ENCODE peak calls at places on chromosomes 11 and 22, in seven cellular contexts. C is progenitor cell of endocrine pancreas, G is choroid plexus epithelial cell, Y is Peyer's patch, B is spleen, J is WTC11, H is heart left ventricle. O is an unnamed sample.

GRCh38 chr22:26756675-26757293 is 99.4 kb downstream of the MIAT start:
- DNase-seq in C (peak; percentile 48), G (peak; percentile 48), Y (peak; percentile 64), B (peak; percentile 75), J (peak; percentile 73), H (peak; percentile 75), O (peak; percentile 61)

GRCh38 chr11:28713850-28714249 is 605.7 kb downstream of the METTL15 start:
- DNase-seq in C (no peak), G (no peak), Y (no peak), B (no peak), J (no peak), H (no peak), O (no peak)

GRCh38 chr11:10019906-10020682 is 273.9 kb downstream of the SBF2 start:
- DNase-seq in C (no peak), G (no peak), Y (no peak), B (no peak), J (no peak), H (peak; percentile 32), O (no peak)

GRCh38 chr11:113859665-113860064 is 15.7 kb downstream of the USP28 start:
- DNase-seq in C (no peak), G (peak; percentile 14), Y (no peak), B (no peak), J (no peak), H (no peak), O (no peak)

GRCh38 chr22:37790234-37790633 is 17.5 kb upstream of the GCAT start:
- DNase-seq in C (no peak), G (no peak), Y (no peak), B (no peak), J (no peak), H (no peak), O (no peak)

GRCh38 chr11:118569670-118570069 is 2.5 kb upstream of the ARCN1 start:
- DNase-seq in C (no peak), G (no peak), Y (no peak), B (no peak), J (no peak), H (no peak), O (no peak)

GRCh38 chr11:100297516-100297915 is 389.6 kb upstream of the ARHGAP42 start:
- DNase-seq in C (no peak), G (peak; percentile 24), Y (no peak), B (no peak), J (no peak), H (no peak), O (no peak)

GRCh38 chr11:108854366-108854765 is 189.5 kb downstream of the DDX10 start:
- DNase-seq in C (no peak), G (peak; percentile 57), Y (no peak), B (no peak), J (no peak), H (no peak), O (no peak)

GRCh38 chr11:1628506-1629325 is 859 bp upstream of the KRTAP5-5 start:
- DNase-seq in C (peak; percentile 65), G (peak; percentile 39), Y (peak; percentile 75), B (peak; percentile 88), J (peak; percentile 80), H (peak; percentile 61), O (peak; percentile 61)

GRCh38 chr11:106288057-106288456 is 210.6 kb downstream of the AASDHPPT start:
- DNase-seq in C (no peak), G (no peak), Y (no peak), B (no peak), J (no peak), H (no peak), O (no peak)

GRCh38 chr11:119942583-119943338 is 195.2 kb downstream of the TRIM29 start:
- DNase-seq in C (no peak), G (peak; percentile 9), Y (no peak), B (no peak), J (no peak), H (no peak), O (no peak)

GRCh38 chr11:10770626-10771254 is 19.7 kb downstream of the CTR9 start:
- DNase-seq in C (peak; percentile 21), G (peak; percentile 72), Y (no peak), B (no peak), J (peak; percentile 61), H (peak; percentile 58), O (no peak)

GRCh38 chr22:35044607-35045390 is 21.2 kb upstream of the ISX start:
- DNase-seq in C (no peak), G (no peak), Y (no peak), B (no peak), J (no peak), H (no peak), O (no peak)

GRCh38 chr11:96306933-96307747 is 35.9 kb downstream of the MAML2 start:
- DNase-seq in C (no peak), G (peak; percentile 99), Y (no peak), B (no peak), J (no peak), H (peak; percentile 88), O (no peak)

GRCh38 chr11:105244157-105244820 is 104.7 kb upstream of the CARD18 start:
- DNase-seq in C (no peak), G (peak; percentile 97), Y (no peak), B (no peak), J (no peak), H (peak; percentile 51), O (no peak)

GRCh38 chr11:69893631-69894030 is 74.4 kb upstream of the FGF3 start:
- DNase-seq in C (no peak), G (no peak), Y (peak; percentile 34), B (peak; percentile 46), J (peak; percentile 5), H (peak; percentile 14), O (no peak)

GRCh38 chr22:49216579-49216978 is 611.1 kb downstream of the BRD1 start:
- DNase-seq in C (peak; percentile 4), G (no peak), Y (peak; percentile 19), B (no peak), J (peak; percentile 5), H (no peak), O (no peak)

GRCh38 chr22:17638182-17638431 is 450 bp upstream of the BCL2L13 start:
- DNase-seq in C (no peak), G (no peak), Y (no peak), B (peak; percentile 75), J (no peak), H (no peak), O (no peak)

GRCh38 chr11:100789500-100789899 is 102.4 kb downstream of the ARHGAP42 start:
- DNase-seq in C (no peak), G (no peak), Y (peak; percentile 48), B (no peak), J (no peak), H (peak; percentile 54), O (no peak)

GRCh38 chr22:33919591-33920501 is at the start of gene LARGE1:
- DNase-seq in C (peak; percentile 38), G (peak; percentile 27), Y (peak; percentile 74), B (peak; percentile 84), J (peak; percentile 58), H (peak; percentile 63), O (no peak)

GRCh38 chr22:17121235-17122195 is at the start of gene TMEM121B:
- DNase-seq in C (peak; percentile 66), G (peak; percentile 44), Y (peak; percentile 61), B (peak; percentile 86), J (peak; percentile 94), H (peak; percentile 89), O (no peak)

GRCh38 chr22:37343863-37344734 is 61.8 kb downstream of the CYTH4 start:
- DNase-seq in C (no peak), G (no peak), Y (no peak), B (no peak), J (no peak), H (no peak), O (no peak)

GRCh38 chr11:79708319-79708928 is 267.6 kb upstream of the TENM4 start:
- DNase-seq in C (no peak), G (peak; percentile 63), Y (no peak), B (no peak), J (peak; percentile 23), H (no peak), O (no peak)
- TF ChIP-seq CTCF in C (peak; percentile 74), G (peak; percentile 70), Y (peak; percentile 64), B (no peak), J (peak; percentile 26), H (peak; percentile 39), O (no peak)

DNA sequence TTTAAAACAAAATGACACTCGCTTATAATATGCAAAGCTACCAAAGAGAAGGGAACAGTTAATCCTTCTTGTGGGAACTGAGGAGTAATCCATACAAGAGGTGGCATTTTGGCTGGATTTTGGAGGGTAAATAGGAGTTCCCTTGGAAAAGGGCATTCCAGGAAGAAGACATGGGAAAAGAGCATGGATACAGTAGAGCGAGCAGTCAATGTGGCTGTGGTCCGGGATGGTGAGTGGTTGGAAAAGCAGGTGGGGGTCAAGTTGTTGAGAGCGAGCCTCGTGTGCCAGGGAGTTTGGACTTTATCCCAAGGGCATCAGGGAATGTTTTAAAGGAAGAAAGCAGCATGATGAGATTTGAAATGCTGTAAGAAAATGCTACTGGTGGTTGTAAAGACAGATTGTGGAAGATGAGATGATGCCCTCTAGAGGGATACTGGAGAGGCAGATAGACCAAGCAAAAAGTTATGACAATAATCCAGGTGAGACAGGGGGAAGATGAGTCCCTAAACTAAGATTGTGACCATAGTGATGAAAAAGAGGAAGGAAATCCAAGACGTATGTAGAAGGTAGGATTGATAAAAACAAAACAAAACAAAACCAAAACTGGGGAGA is 3.8 kb upstream of the MMP7 start:
- DNase-seq in C (no peak), G (peak; percentile 15), Y (no peak), B (no peak), J (no peak), H (no peak), O (no peak)
- TF ChIP-seq CTCF in C (no peak), G (peak; percentile 47), Y (no peak), B (no peak), J (no peak), H (no peak), O (no peak)

DNA sequence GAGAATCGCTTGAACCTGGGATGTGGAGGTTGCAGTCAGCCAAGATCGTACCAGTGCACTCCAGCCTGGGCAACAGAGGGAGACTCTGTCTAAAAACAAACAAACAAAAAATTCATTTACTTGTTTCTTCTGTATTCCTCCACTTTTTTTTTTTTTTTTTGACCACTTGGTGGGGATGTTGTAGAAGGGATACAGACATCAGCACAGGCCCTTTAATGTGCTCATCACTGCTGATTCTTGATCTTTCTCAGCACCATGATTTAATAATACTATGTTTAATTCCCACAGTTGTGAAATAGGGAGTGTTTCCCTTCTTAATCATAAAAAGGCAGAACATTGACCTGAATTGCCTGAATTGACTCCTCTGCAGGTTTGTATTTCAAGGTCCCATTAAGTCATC is 4.5 kb downstream of the TTC9C start:
- DNase-seq in C (no peak), G (peak; percentile 65), Y (no peak), B (no peak), J (no peak), H (no peak), O (no peak)
- TF ChIP-seq CTCF in C (no peak), G (peak; percentile 26), Y (peak; percentile 13), B (no peak), J (no peak), H (no peak), O (no peak)

GRCh38 chr11:417652-418342 is 3.0 kb upstream of the SIGIRR start:
- DNase-seq in C (no peak), G (no peak), Y (no peak), B (peak; percentile 77), J (peak; percentile 25), H (peak; percentile 22), O (no peak)

GRCh38 chr11:415640-416041 is 842 bp upstream of the SIGIRR start:
- DNase-seq in C (no peak), G (no peak), Y (no peak), B (peak; percentile 78), J (peak; percentile 18), H (no peak), O (peak; percentile 23)

GRCh38 chr11:414333-414857 is 404 bp downstream of the SIGIRR start:
- DNase-seq in C (no peak), G (no peak), Y (no peak), B (peak; percentile 70), J (peak; percentile 12), H (peak; percentile 9), O (no peak)

GRCh38 chr11:416757-417621 is 2.2 kb upstream of the SIGIRR start:
- DNase-seq in C (peak; percentile 68), G (no peak), Y (peak; percentile 87), B (peak; percentile 93), J (peak; percentile 88), H (peak; percentile 62), O (peak; percentile 57)

GRCh38 chr11:416051-416756 is 1.4 kb upstream of the SIGIRR start:
- DNase-seq in C (no peak), G (no peak), Y (no peak), B (no peak), J (peak; percentile 21), H (peak; percentile 19), O (peak; percentile 19)
- TF ChIP-seq CTCF in C (no peak), G (no peak), Y (no peak), B (no peak), J (no peak), H (no peak), O (no peak)